ENCODE peak calls at places on chromosomes 12 and 14, in four cellular contexts. U is AG04450; X is fibroblast of mammary gland; Y is CD4-positive, alpha-beta memory T cell. E is an unnamed sample.

GRCh38 chr12:47023944-47024343 is 55.5 kb upstream of the PCED1B start:
- DNase-seq in Y (no peak), U (no peak), X (no peak), E (no peak)

GRCh38 chr12:58639323-58639934 is 280.9 kb downstream of the LRIG3 start:
- DNase-seq in X (peak), Y (no peak), U (no peak), E (peak)

GRCh38 chr12:7433276-7433822 is 10.6 kb downstream of the CD163L1 start:
- DNase-seq in U (peak), Y (no peak), X (peak), E (peak)

GRCh38 chr12:57569858-57570257 is 20.0 kb downstream of the KIF5A start:
- DNase-seq in Y (no peak), X (no peak), U (no peak), E (no peak)

GRCh38 chr14:50045837-50046236 is 70.5 kb downstream of the VCPKMT start:
- DNase-seq in U (no peak), X (no peak), Y (no peak), E (no peak)

GRCh38 chr12:113030875-113031525 is 25.5 kb upstream of the DTX1 start:
- DNase-seq in U (no peak), X (peak), Y (peak), E (peak)

GRCh38 chr14:90632868-90633267 is 183.4 kb downstream of the TTC7B start:
- DNase-seq in X (no peak), U (no peak), Y (no peak), E (no peak)

GRCh38 chr14:85437143-85437542 is 92.8 kb upstream of the FLRT2 start:
- DNase-seq in Y (no peak), U (no peak), X (peak), E (peak)

GRCh38 chr12:67193705-67194104 is 75.5 kb upstream of the CAND1 start:
- DNase-seq in X (peak), U (no peak), Y (no peak), E (peak)

GRCh38 chr14:96138241-96138640 is 66.4 kb upstream of the BDKRB2 start:
- DNase-seq in U (no peak), X (peak), Y (no peak), E (no peak)
- H3K4me3 ChIP-seq in U (no peak), X (no peak), Y (no peak), E (no peak)

GRCh38 chr12:1532367-1532752 is 62.0 kb downstream of the FBXL14 start:
- DNase-seq in Y (no peak), X (no peak), U (no peak), E (no peak)
- H3K4me3 ChIP-seq in Y (no peak), X (peak), U (peak), E (no peak)

GRCh38 chr12:25052191-25053020 is 103.5 kb upstream of the BCAT1 start:
- DNase-seq in X (no peak), Y (peak), U (no peak), E (peak)
- H3K4me3 ChIP-seq in X (no peak), Y (peak), U (no peak), E (no peak)

GRCh38 chr14:56996721-56997399 is 186.6 kb upstream of the OTX2 start:
- DNase-seq in U (no peak), Y (no peak), X (no peak), E (no peak)

GRCh38 chr14:56989359-56989758 is 179.1 kb upstream of the OTX2 start:
- DNase-seq in U (no peak), X (no peak), Y (no peak), E (no peak)

GRCh38 chr14:56995010-56995409 is 184.7 kb upstream of the OTX2 start:
- DNase-seq in Y (no peak), U (no peak), X (no peak), E (no peak)

DNA sequence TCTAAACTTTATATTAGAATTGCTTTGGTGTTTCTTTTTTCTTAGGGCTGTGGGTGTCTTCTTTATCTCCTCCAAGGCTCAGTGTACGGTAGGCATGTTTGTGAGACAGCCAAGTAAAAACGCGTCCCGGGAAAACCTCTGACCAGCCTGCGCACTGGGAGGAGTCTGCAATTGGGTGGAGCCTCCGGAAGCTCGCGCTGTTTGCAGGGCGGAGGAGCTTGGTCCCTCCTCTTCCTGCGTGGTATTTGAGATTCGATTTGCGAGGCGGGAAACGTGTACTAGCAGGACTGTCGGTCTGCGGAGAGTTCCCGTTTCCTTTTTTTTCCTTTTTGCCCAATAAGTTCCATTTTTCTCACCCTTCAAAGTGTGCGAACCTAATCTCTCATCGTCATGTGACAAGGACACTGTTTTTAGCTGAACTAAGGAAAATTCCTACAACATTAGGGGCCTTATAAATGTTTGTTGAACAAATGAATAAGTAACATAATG is 182.1 kb upstream of the OTX2 start:
- DNase-seq in X (no peak), Y (no peak), U (no peak), E (no peak)
- H3K4me3 ChIP-seq in X (no peak), Y (no peak), U (no peak), E (no peak)

GRCh38 chr12:118219772-118220171 is 83.8 kb downstream of the PEBP1 start:
- DNase-seq in X (no peak), Y (no peak), U (no peak), E (no peak)
- H3K4me3 ChIP-seq in X (no peak), Y (no peak), U (no peak), E (no peak)

DNA sequence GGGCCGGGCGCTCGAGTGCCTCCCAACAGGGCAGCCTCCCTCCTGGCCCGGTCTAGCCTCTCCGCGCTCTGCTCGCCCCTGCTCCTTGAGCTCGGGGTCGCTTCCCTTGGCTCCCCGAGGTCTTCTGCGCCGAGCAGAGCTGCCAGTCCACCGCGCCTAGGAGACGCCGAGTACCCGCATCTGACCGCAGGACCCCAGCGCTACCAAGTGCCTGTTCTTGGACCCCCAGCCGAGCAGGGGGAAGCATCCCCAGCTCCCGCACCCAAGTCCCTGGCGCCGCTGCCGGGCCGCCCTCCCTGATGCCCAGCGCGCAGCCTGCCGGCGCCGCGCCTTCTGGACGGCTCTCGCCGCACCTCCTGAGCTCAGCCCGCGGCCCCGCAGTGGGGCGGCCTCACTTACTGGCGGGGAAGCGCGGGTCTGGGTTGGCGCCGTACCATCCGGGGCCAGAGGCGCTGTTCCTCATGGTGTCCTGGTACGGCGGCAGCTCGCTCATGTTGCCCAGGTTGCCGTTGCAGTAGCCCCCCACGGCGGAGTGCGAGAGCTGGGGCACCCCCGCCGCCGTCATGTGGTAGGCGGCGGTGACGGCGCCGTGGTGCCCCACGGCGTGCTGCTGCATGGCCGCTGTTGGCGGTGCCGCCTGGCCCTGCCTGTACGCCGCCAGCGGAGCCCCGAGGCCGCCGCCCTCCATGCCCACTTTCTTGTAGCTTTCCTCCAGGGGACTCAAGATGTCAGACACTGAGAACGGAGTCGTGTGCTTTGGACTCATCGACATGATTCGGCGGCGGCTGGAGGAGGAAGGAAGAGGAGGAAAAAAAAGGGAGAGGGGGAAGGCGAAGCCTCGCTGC is 1.2 kb downstream of the NKX2-1 start:
- DNase-seq in Y (no peak), U (no peak), X (no peak), E (no peak)
- H3K4me3 ChIP-seq in Y (no peak), U (no peak), X (no peak), E (no peak)

GRCh38 chr12:109464642-109465351 is 12.3 kb downstream of the KCTD10 start:
- DNase-seq in X (peak), Y (no peak), U (no peak), E (peak)

GRCh38 chr12:109469516-109469915 is 7.6 kb downstream of the KCTD10 start:
- DNase-seq in U (no peak), X (peak), Y (no peak), E (no peak)

GRCh38 chr12:109466305-109466704 is 10.8 kb downstream of the KCTD10 start:
- DNase-seq in Y (no peak), U (no peak), X (no peak), E (no peak)

GRCh38 chr12:109466821-109467220 is 10.3 kb downstream of the KCTD10 start:
- DNase-seq in Y (no peak), U (no peak), X (no peak), E (no peak)

DNA sequence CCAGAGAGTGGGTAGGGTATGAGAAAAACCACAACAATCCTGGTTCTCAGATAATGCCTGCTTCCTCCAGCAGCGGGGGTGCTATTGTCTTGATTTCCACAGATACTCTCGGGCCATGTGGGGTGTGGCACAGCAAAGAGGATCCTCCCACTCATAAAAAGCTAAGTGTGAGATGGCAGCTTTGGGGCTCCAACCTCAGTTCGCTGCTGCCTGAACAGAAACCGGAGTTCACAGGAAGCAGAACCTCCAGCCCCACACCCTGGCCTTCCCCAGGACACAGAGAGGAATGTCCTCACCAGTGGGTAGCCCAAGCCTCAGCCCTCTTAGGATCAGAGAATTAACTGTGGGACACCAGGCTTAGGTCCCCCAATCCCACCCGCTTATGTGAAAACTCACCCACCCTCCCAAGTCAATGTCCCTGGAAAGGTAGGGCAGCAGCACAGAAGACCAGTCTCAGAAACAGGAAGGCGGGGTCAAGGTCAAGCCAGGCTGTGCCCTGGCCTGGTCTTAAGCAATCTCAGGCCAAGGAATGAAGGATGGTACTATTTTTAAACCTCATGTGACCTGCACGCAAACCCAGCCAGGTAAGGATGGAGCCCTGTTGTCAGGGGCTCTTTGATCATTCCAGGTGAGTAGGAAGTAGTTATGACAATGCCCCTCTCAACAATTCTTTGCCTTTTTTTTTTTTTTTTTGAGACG is 9.0 kb downstream of the KCTD10 start:
- DNase-seq in X (no peak), Y (no peak), U (no peak), E (no peak)
- H3K4me3 ChIP-seq in X (no peak), Y (no peak), U (no peak), E (no peak)

E was measured in fibroblast of pulmonary artery.